ENCODE peak calls at places on chromosome 5, in four cellular contexts. E is stomach, D is upper lobe of left lung, J is PC-9. G is an unnamed sample.
A peak's percentile ranks its signal among the peaks of the same experiment; 100 is the strongest.

GRCh38 chr5:36667826-36668225 is 61.4 kb downstream of the SLC1A3 start:
- DNase-seq in E (no peak), D (no peak), J (no peak), G (no peak)

GRCh38 chr5:25858019-25858418 is 1180.4 kb downstream of the CDH9 start:
- DNase-seq in J (peak; percentile 12), E (no peak), D (no peak), G (no peak)

GRCh38 chr5:144207875-144208444 is 37.3 kb downstream of the KCTD16 start:
- DNase-seq in D (no peak), J (no peak), E (no peak), G (no peak)

GRCh38 chr5:179738725-179739124 is 6.1 kb downstream of the MAML1 start:
- DNase-seq in D (no peak), E (no peak), J (no peak), G (no peak)

GRCh38 chr5:60679816-60680215 is 20.1 kb downstream of the DEPDC1B start:
- DNase-seq in E (no peak), J (no peak), D (no peak), G (no peak)

GRCh38 chr5:158606228-158606627 is 493.5 kb downstream of the EBF1 start:
- DNase-seq in E (no peak), J (no peak), D (no peak), G (no peak)

GRCh38 chr5:41413067-41413466 is 97.3 kb downstream of the PLCXD3 start:
- DNase-seq in J (no peak), D (no peak), E (no peak), G (no peak)

GRCh38 chr5:88675758-88676636 is 207.0 kb downstream of the MEF2C start:
- DNase-seq in E (no peak), D (no peak), J (peak; percentile 77), G (no peak)

GRCh38 chr5:178378527-178379484 is 146.2 kb upstream of the PHYKPL start:
- DNase-seq in E (no peak), D (no peak), J (no peak), G (no peak)

GRCh38 chr5:126370796-126371718 is 52.2 kb upstream of the GRAMD2B start:
- DNase-seq in E (peak; percentile 40), J (no peak), D (no peak), G (no peak)
- TF ChIP-seq CTCF in E (no peak), J (no peak), D (no peak), G (no peak)

GRCh38 chr5:96081276-96081858 is 119.7 kb upstream of the ELL2 start:
- DNase-seq in J (no peak), E (no peak), D (no peak), G (no peak)

GRCh38 chr5:96079962-96080361 is 118.3 kb upstream of the ELL2 start:
- DNase-seq in J (no peak), E (no peak), D (no peak), G (no peak)

GRCh38 chr5:96084874-96085545 is 123.4 kb upstream of the ELL2 start:
- DNase-seq in E (no peak), D (no peak), J (no peak), G (no peak)

GRCh38 chr5:96080557-96080956 is 118.9 kb upstream of the ELL2 start:
- DNase-seq in J (no peak), E (no peak), D (no peak), G (no peak)

GRCh38 chr5:96083361-96083881 is 121.8 kb upstream of the ELL2 start:
- DNase-seq in D (no peak), E (no peak), J (no peak), G (no peak)
- H3K27ac ChIP-seq in D (no peak overlapping the region), E (no peak overlapping the region), J (no peak overlapping the region), G (no peak overlapping the region)

DNA sequence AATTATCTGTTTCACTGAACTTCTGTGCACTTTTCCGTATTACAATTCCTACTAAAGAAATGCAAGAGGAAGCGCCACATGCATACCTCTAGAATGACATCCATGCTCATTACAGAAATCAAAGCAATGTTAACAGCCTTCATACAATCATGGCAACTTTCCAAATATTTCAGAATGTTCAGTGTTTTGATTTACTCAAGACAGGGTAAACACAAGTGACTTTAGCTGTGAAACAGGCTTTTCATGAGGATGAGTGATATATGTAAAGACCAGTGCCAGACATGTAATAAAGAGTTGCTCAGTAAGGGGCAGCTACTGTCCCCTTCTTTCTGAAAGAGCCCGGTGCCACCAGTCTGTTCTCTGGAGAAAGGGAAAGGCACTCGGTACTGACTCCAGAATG is 4.7 kb downstream of the BOD1 start:
- DNase-seq in D (no peak), J (no peak), E (no peak), G (no peak)
- H3K36me3 ChIP-seq in D (peaks cover 65% of the 10 kb centered on the region), J (peaks cover 35% of the 10 kb centered on the region), E (peaks cover 37% of the 10 kb centered on the region), G (peaks cover 61% of the 10 kb centered on the region)

DNA sequence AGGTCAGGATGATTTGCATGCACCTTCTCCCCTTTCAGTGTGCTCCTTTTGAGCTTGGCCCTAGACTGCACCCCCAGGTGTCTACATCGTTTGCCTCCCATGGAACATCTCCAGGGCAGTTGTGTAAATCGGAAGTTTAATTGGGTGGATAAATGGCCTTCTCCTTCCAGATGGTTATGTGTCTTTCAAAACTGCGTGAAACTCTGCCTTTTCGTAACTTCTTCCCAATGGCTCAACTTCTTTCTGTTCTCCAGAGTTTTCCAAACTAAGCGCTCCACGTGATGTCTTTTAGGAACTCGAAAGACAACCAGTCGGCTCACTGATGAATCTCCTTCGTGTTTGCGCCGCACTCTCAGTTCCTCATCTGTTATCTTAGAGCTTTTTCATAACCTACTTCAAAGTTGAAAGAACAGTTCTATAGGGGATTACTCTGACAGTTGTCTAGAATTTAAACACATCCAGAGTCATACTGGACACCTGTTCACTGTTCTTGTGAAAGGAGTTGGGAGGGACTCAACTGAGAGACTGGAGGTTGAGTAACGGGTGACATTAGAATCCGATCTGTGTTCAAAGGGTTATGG is 1.8 kb downstream of the ADAMTS19 start:
- DNase-seq in D (no peak), E (no peak), J (no peak), G (no peak)
- TF ChIP-seq CTCF in D (no peak), E (no peak), J (no peak), G (no peak)

GRCh38 chr5:107466233-107466769 is 204.4 kb downstream of the EFNA5 start:
- DNase-seq in J (peak; percentile 77), D (no peak), E (no peak), G (no peak)
- H3K27ac ChIP-seq in J (peak overlapping the region; percentile 96), D (no peak overlapping the region), E (no peak overlapping the region), G (no peak overlapping the region)

GRCh38 chr5:177269232-177269895 is 34.2 kb downstream of the RAB24 start:
- DNase-seq in D (no peak), E (no peak), J (no peak), G (no peak)

GRCh38 chr5:177269976-177270375 is 33.5 kb downstream of the RAB24 start:
- DNase-seq in E (no peak), J (no peak), D (no peak), G (no peak)

GRCh38 chr5:177275883-177276282 is 27.6 kb downstream of the RAB24 start:
- DNase-seq in D (no peak), E (no peak), J (no peak), G (no peak)

GRCh38 chr5:177270653-177271052 is 32.9 kb downstream of the RAB24 start:
- DNase-seq in J (no peak), E (no peak), D (no peak), G (no peak)

DNA sequence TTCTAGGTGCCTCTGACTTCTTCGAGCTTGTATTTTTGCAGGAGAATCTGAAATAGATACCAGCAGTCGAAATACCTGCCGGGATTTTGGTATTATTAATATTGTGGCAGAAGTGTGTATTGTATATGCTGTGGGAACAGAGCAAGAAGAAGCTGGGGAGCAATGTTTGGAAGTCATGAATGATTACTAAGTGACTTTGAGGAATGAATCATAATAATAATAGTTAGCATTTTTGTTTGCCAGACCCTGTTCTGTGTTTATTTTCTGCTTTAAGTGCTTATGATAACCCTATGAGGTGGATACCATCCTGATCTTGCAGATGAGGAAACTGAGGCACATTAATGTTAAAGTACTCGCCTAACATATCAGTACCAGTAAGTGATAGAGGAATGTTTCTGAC is 32.4 kb downstream of the RAB24 start:
- DNase-seq in D (no peak), J (no peak), E (no peak), G (no peak)
- H3K36me3 ChIP-seq in D (peaks cover 77% of the 10 kb centered on the region), J (peaks cover 25% of the 10 kb centered on the region), E (peaks cover 47% of the 10 kb centered on the region), G (peaks cover 86% of the 10 kb centered on the region)

G was measured in ascending aorta.